ENCODE peak calls at places on chromosomes 16 and 17, in five cellular contexts. B is lower lobe of right lung, Q is T-helper 2 cell, Y is globus pallidus, I is NCI-H460. S is an unnamed sample.

GRCh38 chr17:13647551-13647950 is 45.8 kb upstream of the HS3ST3A1 start:
- DNase-seq in B (no peak), Q (no peak), Y (peak), I (no peak), S (no peak)

GRCh38 chr16:78437352-78437968 is 338.0 kb downstream of the WWOX start:
- DNase-seq in B (no peak), Q (no peak), Y (peak), I (no peak), S (peak)

GRCh38 chr16:56513972-56514371 is 5.9 kb downstream of the BBS2 start:
- DNase-seq in B (no peak), Q (no peak), Y (peak), I (peak), S (peak)

GRCh38 chr16:53571763-53572162 is 68.8 kb upstream of the AKTIP start:
- DNase-seq in B (no peak), Q (no peak), Y (no peak), I (no peak), S (no peak)

GRCh38 chr16:48498761-48499600 is 111.0 kb downstream of the N4BP1 start:
- DNase-seq in B (no peak), Q (no peak), Y (no peak), I (peak), S (no peak)

GRCh38 chr17:77501101-77501566 is 360.4 kb downstream of the SEC14L1 start:
- DNase-seq in B (no peak), Q (no peak), Y (no peak), I (no peak), S (no peak)

GRCh38 chr17:63495471-63495870 is 18.6 kb downstream of the ACE start:
- DNase-seq in B (no peak), Q (no peak), Y (no peak), I (no peak), S (no peak)

GRCh38 chr17:43021739-43022512 is at the start of gene VAT1:
- DNase-seq in B (peak), Q (peak), Y (peak), I (peak), S (peak)

GRCh38 chr17:36468903-36469635 is 17.4 kb upstream of the ZNHIT3 start:
- DNase-seq in B (no peak), Q (no peak), Y (no peak), I (no peak), S (no peak)

GRCh38 chr16:19135201-19135838 is 21.6 kb downstream of the ITPRIPL2 start:
- DNase-seq in B (no peak), Q (no peak), Y (no peak), I (no peak), S (no peak)

GRCh38 chr17:46071796-46072195 is 72.7 kb downstream of the STH start:
- DNase-seq in B (no peak), Q (no peak), Y (no peak), I (no peak), S (no peak)

GRCh38 chr17:21814776-21815175 is 122.5 kb downstream of the KCNJ18 start:
- DNase-seq in B (no peak), Q (no peak), Y (no peak), I (no peak), S (no peak)

GRCh38 chr17:56884483-56885144 is 29.2 kb downstream of the TRIM25 start:
- DNase-seq in B (no peak), Q (no peak), Y (no peak), I (no peak), S (no peak)

GRCh38 chr17:64149196-64149595 is 19.3 kb upstream of the ERN1 start:
- DNase-seq in B (no peak), Q (no peak), Y (no peak), I (no peak), S (no peak)

GRCh38 chr17:44223574-44224046 is 4.1 kb upstream of the UBTF start:
- DNase-seq in B (no peak), Q (no peak), Y (no peak), I (no peak), S (no peak)

S was measured in effector CD4-positive, alpha-beta T cell.